ENCODE peak calls at places on chromosome 16, in six cellular contexts. B is foreskin fibroblast; U is stimulated activated naive CD4-positive, alpha-beta T cell; J is fibroblast of the conjunctiva; F is mesothelial cell of epicardium; I is stimulated activated CD4-positive, alpha-beta T cell treated with anti-CD3 and anti-CD28 coated beads, TNF-alpha, amount 100 ng/mL, for 4 hours. Y is an unnamed sample.

GRCh38 chr16:1876468-1876867 is 4.5 kb upstream of the MEIOB start:
- DNase-seq in B (no peak), U (no peak), J (no peak), F (no peak), I (no peak), Y (no peak)

GRCh38 chr16:57742543-57742942 is 7.0 kb downstream of the KATNB1 start:
- DNase-seq in F (no peak), U (no peak), J (no peak), I (no peak), B (no peak), Y (no peak)

GRCh38 chr16:85425061-85425662 is 188.0 kb upstream of the GSE1 start:
- DNase-seq in B (no peak), I (no peak), F (peak), J (no peak), U (no peak), Y (no peak)

GRCh38 chr16:86662195-86662594 is 83.8 kb downstream of the FOXL1 start:
- DNase-seq in U (no peak), B (no peak), I (no peak), F (no peak), J (no peak), Y (no peak)

GRCh38 chr16:81005644-81006471 is 827 bp downstream of the CMC2 start:
- DNase-seq in I (no peak), B (no peak), F (no peak), U (no peak), J (no peak), Y (peak)

GRCh38 chr16:35188288-35189155 is 1729.1 kb downstream of the TP53TG3F start:
- DNase-seq in B (no peak), F (no peak), U (no peak), J (no peak), I (no peak), Y (no peak)

GRCh38 chr16:70746708-70747424 is 54.1 kb downstream of the VAC14 start:
- DNase-seq in U (peak), F (no peak), J (peak), I (no peak), B (peak), Y (no peak)

GRCh38 chr16:65176603-65177002 is 54.7 kb upstream of the CDH11 start:
- DNase-seq in U (no peak), B (peak), I (no peak), J (no peak), F (no peak), Y (no peak)

GRCh38 chr16:14489460-14489859 is 140.6 kb downstream of the PARN start:
- DNase-seq in J (no peak), B (no peak), I (no peak), F (no peak), U (no peak), Y (no peak)